ENCODE peak calls at places on chromosomes 1 and 21, in six cellular contexts. A is WTC11, L is GM12878, E is HCT116, U is H1, S is K562. J is an unnamed sample.

GRCh38 chr1:34785875-34786470 is 5.0 kb downstream of the GJB3 start:
- DNase-seq in A (no peak), L (no peak), E (no peak), U (no peak), S (no peak), J (no peak)

GRCh38 chr1:34057347-34057746 is 107.7 kb downstream of the CSMD2 start:
- DNase-seq in A (peak), L (no peak), E (no peak), U (peak), S (no peak), J (no peak)

GRCh38 chr1:25754421-25755195 is 45.4 kb upstream of the SELENON start:
- DNase-seq in A (no peak), L (no peak), E (no peak), U (no peak), S (no peak), J (no peak)

GRCh38 chr1:31583082-31583994 is 7.0 kb downstream of the TINAGL1 start:
- DNase-seq in A (no peak), L (no peak), E (no peak), U (no peak), S (no peak), J (no peak)

GRCh38 chr1:43978551-43979260 is at the start of gene B4GALT2:
- DNase-seq in A (peak), L (no peak), E (no peak), U (peak), S (peak), J (peak)

GRCh38 chr21:16976132-16976666 is 536.6 kb upstream of the CXADR start:
- DNase-seq in A (no peak), L (no peak), E (no peak), U (no peak), S (no peak), J (no peak)

GRCh38 chr1:10909697-10910489 is 102.6 kb upstream of the TARDBP start:
- DNase-seq in A (peak), L (no peak), E (no peak), U (peak), S (peak), J (peak)

GRCh38 chr1:230899845-230900251 is 31.5 kb upstream of the C1orf198 start:
- DNase-seq in A (no peak), L (no peak), E (no peak), U (no peak), S (no peak), J (no peak)

GRCh38 chr1:218345673-218346390 is 696 bp downstream of the TGFB2 start:
- DNase-seq in A (peak), L (no peak), E (no peak), U (peak), S (peak), J (peak)

GRCh38 chr1:213127074-213127473 is 76.0 kb downstream of the RPS6KC1 start:
- DNase-seq in A (no peak), L (no peak), E (no peak), U (no peak), S (no peak), J (no peak)

GRCh38 chr21:27173052-27173451 is 206.2 kb upstream of the ADAMTS5 start:
- DNase-seq in A (no peak), L (no peak), E (no peak), U (no peak), S (no peak), J (no peak)

GRCh38 chr1:61079898-61080336 is 2.4 kb upstream of the NFIA start:
- DNase-seq in A (peak), L (no peak), E (peak), U (peak), S (peak), J (peak)

GRCh38 chr1:84164156-84164555 is 20.1 kb downstream of the PRKACB start:
- DNase-seq in A (no peak), L (no peak), E (no peak), U (no peak), S (no peak), J (no peak)

GRCh38 chr1:223708001-223708359 is 4.4 kb upstream of the CAPN2 start:
- DNase-seq in A (no peak), L (no peak), E (peak), U (no peak), S (no peak), J (peak)

GRCh38 chr1:177329871-177330270 is 159.1 kb downstream of the BRINP2 start:
- DNase-seq in A (no peak), L (no peak), E (no peak), U (no peak), S (no peak), J (no peak)

GRCh38 chr1:66323958-66324357 is 210.0 kb upstream of the SGIP1 start:
- DNase-seq in A (no peak), L (no peak), E (no peak), U (no peak), S (no peak), J (no peak)

GRCh38 chr1:44013949-44014348 is 17.3 kb downstream of the SLC6A9 start:
- DNase-seq in A (no peak), L (no peak), E (no peak), U (no peak), S (no peak), J (no peak)

GRCh38 chr1:26278303-26278702 is 1.6 kb upstream of the SH3BGRL3 start:
- DNase-seq in A (no peak), L (no peak), E (no peak), U (no peak), S (peak), J (no peak)

GRCh38 chr1:61184035-61184713 is 101.8 kb downstream of the NFIA start:
- DNase-seq in A (no peak), L (no peak), E (no peak), U (no peak), S (peak), J (peak)

GRCh38 chr1:8858888-8859706 is 19.4 kb downstream of the ENO1 start:
- DNase-seq in A (peak), L (no peak), E (no peak), U (no peak), S (peak), J (peak)

GRCh38 chr1:97806996-97807395 is 113.8 kb downstream of the DPYD start:
- DNase-seq in A (no peak), L (no peak), E (no peak), U (no peak), S (no peak), J (no peak)

GRCh38 chr1:11797525-11798216 is 8.1 kb downstream of the MTHFR start:
- DNase-seq in A (no peak), L (no peak), E (no peak), U (no peak), S (peak), J (no peak)

GRCh38 chr1:245380790-245381535 is 226.2 kb downstream of the KIF26B start:
- DNase-seq in A (no peak), L (no peak), E (peak), U (peak), S (no peak), J (no peak)

GRCh38 chr1:2529776-2530500 is at the start of gene HES5:
- DNase-seq in A (peak), L (no peak), E (no peak), U (peak), S (no peak), J (no peak)

DNA sequence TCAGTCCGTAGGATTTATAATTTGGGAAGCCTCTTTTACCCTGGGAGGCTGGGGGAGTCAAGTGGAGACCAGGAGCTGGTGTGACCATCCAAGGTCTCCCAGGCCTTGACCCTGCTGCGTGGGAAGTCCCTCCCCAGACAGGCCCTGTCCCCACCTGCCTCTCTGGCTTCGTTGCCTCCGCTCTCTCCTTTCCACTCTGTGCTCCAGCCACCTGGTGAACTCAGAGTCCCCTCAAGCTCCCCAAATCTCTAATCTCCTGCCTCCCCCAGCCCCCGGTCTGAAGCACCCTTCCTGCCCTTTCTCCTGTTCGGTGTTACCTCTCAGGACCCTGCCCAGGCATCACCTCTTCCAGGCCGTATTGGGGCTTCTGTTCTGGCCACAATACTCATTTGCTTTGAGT is 27.9 kb downstream of the CDCP2 start:
- DNase-seq in A (no peak), L (no peak), E (no peak), U (no peak), S (no peak), J (no peak)
- TF ChIP-seq ATF3 in A (no peak), L (no peak), E (no peak), U (no peak), S (no peak), J (no peak)

GRCh38 chr1:186113454-186113853 is 261.6 kb downstream of the TPR start:
- DNase-seq in A (no peak), L (no peak), E (no peak), U (no peak), S (no peak), J (no peak)
- TF ChIP-seq ATF3 in A (no peak), L (no peak), E (no peak), U (no peak), S (no peak), J (no peak)

GRCh38 chr1:178738780-178739179 is 13.7 kb downstream of the RALGPS2 start:
- DNase-seq in A (no peak), L (no peak), E (no peak), U (no peak), S (no peak), J (no peak)
- TF ChIP-seq ATF3 in A (no peak), L (no peak), E (no peak), U (no peak), S (no peak), J (no peak)

GRCh38 chr1:205199931-205200299 is 11.6 kb downstream of the DSTYK start:
- DNase-seq in A (no peak), L (no peak), E (no peak), U (no peak), S (no peak), J (no peak)

GRCh38 chr1:205205055-205205454 is 6.4 kb downstream of the DSTYK start:
- DNase-seq in A (no peak), L (no peak), E (no peak), U (no peak), S (no peak), J (no peak)

GRCh38 chr1:205204552-205204951 is 7.0 kb downstream of the DSTYK start:
- DNase-seq in A (no peak), L (no peak), E (no peak), U (no peak), S (no peak), J (no peak)

GRCh38 chr1:205199090-205199930 is 12.2 kb downstream of the DSTYK start:
- DNase-seq in A (no peak), L (no peak), E (no peak), U (no peak), S (peak), J (no peak)
- TF ChIP-seq ATF3 in A (no peak), L (no peak), E (no peak), U (no peak), S (no peak), J (no peak)

GRCh38 chr1:197783510-197783948 is 8.2 kb upstream of the DENND1B start:
- DNase-seq in A (no peak), L (no peak), E (no peak), U (no peak), S (no peak), J (no peak)

GRCh38 chr1:197787623-197788536 is 12.6 kb upstream of the DENND1B start:
- DNase-seq in A (no peak), L (no peak), E (no peak), U (no peak), S (no peak), J (no peak)

GRCh38 chr1:197787056-197787455 is 11.8 kb upstream of the DENND1B start:
- DNase-seq in A (no peak), L (no peak), E (no peak), U (no peak), S (no peak), J (no peak)

GRCh38 chr1:197788741-197789476 is 13.6 kb upstream of the DENND1B start:
- DNase-seq in A (no peak), L (no peak), E (no peak), U (no peak), S (no peak), J (no peak)

DNA sequence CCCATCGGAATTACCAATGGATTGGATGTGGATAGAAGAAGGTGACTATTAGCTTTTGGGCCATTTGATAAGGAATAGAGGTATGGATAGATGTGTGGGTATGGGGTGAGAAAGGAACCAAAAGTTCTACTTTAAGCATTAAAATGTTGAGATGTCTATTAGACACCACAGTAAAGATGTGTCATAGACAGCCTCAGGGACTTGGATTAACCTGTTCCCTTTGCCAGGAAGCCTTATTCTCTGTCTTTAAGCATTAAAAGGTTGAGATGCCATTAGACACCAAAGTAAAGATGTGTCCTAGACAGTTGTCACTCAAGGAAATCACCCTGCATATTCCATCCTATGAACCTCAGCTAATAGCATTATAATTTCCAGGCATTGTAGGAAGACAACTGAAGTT is 11.0 kb upstream of the DENND1B start:
- DNase-seq in A (no peak), L (no peak), E (no peak), U (no peak), S (no peak), J (no peak)
- TF ChIP-seq ATF3 in A (no peak), L (no peak), E (no peak), U (no peak), S (no peak), J (no peak)

GRCh38 chr1:196114193-196114592 is 494.0 kb downstream of the KCNT2 start:
- DNase-seq in A (no peak), L (no peak), E (no peak), U (no peak), S (no peak), J (no peak)

DNA sequence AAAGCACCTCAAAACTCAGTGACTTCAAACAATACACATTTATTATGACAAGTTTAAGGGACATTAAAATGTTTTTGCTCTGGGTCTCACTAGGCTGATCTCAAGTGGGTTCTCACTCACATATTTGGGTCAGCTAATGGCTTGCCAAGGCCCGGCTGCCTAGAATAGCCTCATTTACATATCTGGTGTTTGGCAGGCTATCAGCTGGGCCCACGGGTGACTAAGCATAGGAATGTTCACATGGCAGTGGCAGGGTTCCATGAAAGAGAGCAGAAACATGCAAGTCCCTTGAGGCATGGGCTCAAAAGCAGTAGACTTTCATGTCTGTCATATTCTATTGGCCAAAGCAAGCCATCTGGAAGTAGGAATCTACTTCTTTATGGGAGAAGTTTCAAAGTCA is 492.6 kb downstream of the KCNT2 start:
- DNase-seq in A (peak), L (no peak), E (no peak), U (no peak), S (peak), J (no peak)
- TF ChIP-seq ATF3 in A (no peak), L (no peak), E (no peak), U (no peak), S (no peak), J (no peak)

GRCh38 chr1:106875622-106876021 is 180.9 kb upstream of the PRMT6 start:
- DNase-seq in A (no peak), L (no peak), E (no peak), U (no peak), S (no peak), J (no peak)
- TF ChIP-seq ATF3 in A (no peak), L (no peak), E (no peak), U (no peak), S (no peak), J (no peak)